ENCODE peak calls at places on chromosomes 3 and 15, in five cellular contexts. W, T, L, D and X are unnamed samples.

GRCh38 chr3:143644370-143645089 is 203.7 kb downstream of the SLC9A9 start:
- DNase-seq in W (peak), T (no peak), L (peak), D (peak), X (no peak)

GRCh38 chr3:196599734-196600128 is 31.3 kb downstream of the FBXO45 start:
- DNase-seq in W (no peak), T (no peak), L (no peak), D (no peak), X (no peak)

GRCh38 chr3:99376926-99377325 is 261.5 kb upstream of the COL8A1 start:
- DNase-seq in W (no peak), T (no peak), L (no peak), D (no peak), X (no peak)

GRCh38 chr3:123605789-123606234 is 21.0 kb upstream of the HACD2 start:
- DNase-seq in W (no peak), T (no peak), L (no peak), D (peak), X (no peak)

GRCh38 chr3:51708216-51708845 is 1.5 kb downstream of the GRM2 start:
- DNase-seq in W (no peak), T (no peak), L (no peak), D (no peak), X (no peak)

GRCh38 chr3:152196782-152197181 is 71.9 kb upstream of the MBNL1 start:
- DNase-seq in W (peak), T (no peak), L (no peak), D (peak), X (no peak)

GRCh38 chr3:25119682-25120081 is 308.4 kb upstream of the RARB start:
- DNase-seq in W (no peak), T (no peak), L (no peak), D (no peak), X (no peak)

GRCh38 chr3:27532426-27532825 is 48.2 kb upstream of the SLC4A7 start:
- DNase-seq in W (no peak), T (no peak), L (no peak), D (no peak), X (no peak)

GRCh38 chr3:182739619-182740018 is 53.7 kb upstream of the ATP11B start:
- DNase-seq in W (no peak), T (no peak), L (peak), D (no peak), X (no peak)

GRCh38 chr3:177105623-177106022 is 91.7 kb downstream of the TBL1XR1 start:
- DNase-seq in W (no peak), T (no peak), L (no peak), D (no peak), X (no peak)

GRCh38 chr3:184737641-184738518 is 26.0 kb upstream of the MAGEF1 start:
- DNase-seq in W (no peak), T (no peak), L (no peak), D (no peak), X (no peak)

GRCh38 chr3:8982509-8982908 is 19.2 kb upstream of the RAD18 start:
- DNase-seq in W (no peak), T (no peak), L (no peak), D (no peak), X (no peak)

GRCh38 chr3:145776782-145777408 is 384.1 kb downstream of the PLOD2 start:
- DNase-seq in W (peak), T (no peak), L (peak), D (peak), X (no peak)

GRCh38 chr15:29978411-29979382 is 104.1 kb upstream of the GOLGA8J start:
- DNase-seq in W (no peak), T (no peak), L (no peak), D (no peak), X (no peak)

GRCh38 chr3:16477054-16477453 is 36.4 kb downstream of the RFTN1 start:
- DNase-seq in W (no peak), T (no peak), L (no peak), D (no peak), X (no peak)

GRCh38 chr15:68227806-68228142 is 1.8 kb downstream of the CLN6 start:
- DNase-seq in W (peak), T (no peak), L (no peak), D (no peak), X (no peak)

GRCh38 chr3:124381565-124382333 is 348.5 kb upstream of the UMPS start:
- DNase-seq in W (no peak), T (no peak), L (no peak), D (no peak), X (no peak)

GRCh38 chr15:56208185-56208584 is 35.5 kb downstream of the RFX7 start:
- DNase-seq in W (no peak), T (no peak), L (no peak), D (no peak), X (no peak)

GRCh38 chr3:101530213-101531047 is 17.4 kb upstream of the SENP7 start:
- DNase-seq in W (no peak), T (no peak), L (no peak), D (no peak), X (no peak)

GRCh38 chr15:67117356-67117755 is 52.0 kb downstream of the SMAD3 start:
- DNase-seq in W (no peak), T (no peak), L (no peak), D (no peak), X (no peak)